ENCODE peak calls at places on chromosomes 3 and 15, in five cellular contexts. K is brain microvascular endothelial cell, U is hippocampal formation, T is activated T-helper 1 cell treated with Interleukin-2 at 50 U/mL for 16 hours, Q is T-helper 17 cell. P is an unnamed sample.

GRCh38 chr3:197023241-197023997 is 6.2 kb downstream of the MELTF start:
- DNase-seq in K (no peak), U (no peak), T (no peak), Q (no peak), P (no peak)

GRCh38 chr15:55774113-55774970 is 31.4 kb upstream of the PRTG start:
- DNase-seq in K (peak), U (no peak), T (peak), Q (peak), P (no peak)

GRCh38 chr15:82647835-82648256 is 683 bp upstream of the CPEB1 start:
- DNase-seq in K (no peak), U (no peak), T (peak), Q (no peak), P (no peak)

GRCh38 chr15:75651810-75652543 is 4.3 kb downstream of the SNX33 start:
- DNase-seq in K (no peak), U (no peak), T (no peak), Q (no peak), P (no peak)

GRCh38 chr3:187870360-187871203 is 125.3 kb upstream of the BCL6 start:
- DNase-seq in K (no peak), U (no peak), T (no peak), Q (no peak), P (no peak)

GRCh38 chr3:24034464-24034863 is 89.4 kb downstream of the NR1D2 start:
- DNase-seq in K (no peak), U (no peak), T (no peak), Q (no peak), P (no peak)

GRCh38 chr15:73575636-73576247 is 57.4 kb downstream of the NPTN start:
- DNase-seq in K (no peak), U (no peak), T (no peak), Q (no peak), P (no peak)

GRCh38 chr3:129855454-129856419 is 37.8 kb downstream of the TMCC1 start:
- DNase-seq in K (peak), U (peak), T (no peak), Q (no peak), P (no peak)

GRCh38 chr3:172397716-172398405 is 50.4 kb downstream of the GHSR start:
- DNase-seq in K (peak), U (no peak), T (no peak), Q (no peak), P (no peak)